ENCODE peak calls at places on chromosome 9, in four cellular contexts. V, Q, W and P are unnamed samples.

GRCh38 chr9:105475302-105475701 is 27.5 kb downstream of the FSD1L start:
- DNase-seq in W (no peak), Q (no peak), V (no peak), P (no peak)

GRCh38 chr9:36835271-36835996 is 198.6 kb downstream of the PAX5 start:
- DNase-seq in W (no peak), Q (no peak), V (no peak), P (no peak)

GRCh38 chr9:126703330-126704156 is 89.8 kb downstream of the LMX1B start:
- DNase-seq in W (no peak), Q (no peak), V (no peak), P (no peak)

GRCh38 chr9:73565026-73565425 is 413.4 kb downstream of the ANXA1 start:
- DNase-seq in Q (no peak), V (no peak), W (no peak), P (no peak)

GRCh38 chr9:95373069-95373681 is 55.7 kb upstream of the FANCC start:
- DNase-seq in V (no peak), Q (no peak), W (no peak), P (no peak)

GRCh38 chr9:92969516-92970466 is 22.5 kb downstream of the FGD3 start:
- DNase-seq in Q (no peak), V (no peak), W (no peak), P (no peak)

GRCh38 chr9:99516657-99517049 is 294.6 kb downstream of the SEC61B start:
- DNase-seq in Q (no peak), V (no peak), W (peak), P (no peak)

GRCh38 chr9:101097210-101097609 is 68.7 kb downstream of the PLPPR1 start:
- DNase-seq in W (no peak), V (no peak), Q (no peak), P (no peak)

GRCh38 chr9:69307446-69308216 is 17.4 kb upstream of the ENTREP1 start:
- DNase-seq in Q (no peak), V (no peak), W (no peak), P (no peak)

GRCh38 chr9:74358944-74359343 is 138.2 kb upstream of the RORB start:
- DNase-seq in Q (no peak), V (no peak), W (no peak), P (no peak)

GRCh38 chr9:130262771-130263170 is 2.8 kb upstream of the HMCN2 start:
- DNase-seq in W (no peak), Q (no peak), V (no peak), P (no peak)

GRCh38 chr9:117825609-117826347 is 121.6 kb downstream of the TLR4 start:
- DNase-seq in Q (no peak), W (peak), V (peak), P (peak)

GRCh38 chr9:121999556-121999955 is 93.6 kb downstream of the TTLL11 start:
- DNase-seq in W (no peak), Q (no peak), V (no peak), P (no peak)

GRCh38 chr9:95096381-95096780 is 221.1 kb downstream of the FANCC start:
- DNase-seq in W (no peak), V (no peak), Q (peak), P (no peak)

GRCh38 chr9:91186311-91187101 is 175.2 kb downstream of the AUH start:
- DNase-seq in V (no peak), Q (peak), W (no peak), P (no peak)

GRCh38 chr9:115689331-115689730 is 464.3 kb upstream of the PAPPA start:
- DNase-seq in V (no peak), W (no peak), Q (no peak), P (no peak)

GRCh38 chr9:38039090-38039906 is 29.7 kb downstream of the SHB start:
- DNase-seq in V (no peak), W (no peak), Q (peak), P (no peak)

GRCh38 chr9:98455957-98456621 is 200.6 kb upstream of the TBC1D2 start:
- DNase-seq in V (no peak), W (no peak), Q (no peak), P (no peak)

GRCh38 chr9:115691686-115692085 is 461.9 kb upstream of the PAPPA start:
- DNase-seq in W (no peak), Q (no peak), V (no peak), P (no peak)

GRCh38 chr9:133492061-133493021 is 13.4 kb upstream of the SLC2A6 start:
- DNase-seq in Q (no peak), V (no peak), W (no peak), P (no peak)

GRCh38 chr9:115849679-115850412 is 303.7 kb upstream of the PAPPA start:
- DNase-seq in W (no peak), Q (no peak), V (no peak), P (no peak)

GRCh38 chr9:129473523-129474244 is 147.2 kb downstream of the C9orf50 start:
- DNase-seq in Q (peak), V (no peak), W (no peak), P (no peak)

GRCh38 chr9:80012557-80013330 is 441.0 kb downstream of the TLE4 start:
- DNase-seq in W (no peak), Q (no peak), V (no peak), P (no peak)

GRCh38 chr9:99011161-99011709 is 67.5 kb downstream of the COL15A1 start:
- DNase-seq in W (no peak), Q (no peak), V (no peak), P (no peak)

GRCh38 chr9:12934515-12935301 is 159.9 kb downstream of the LURAP1L start:
- DNase-seq in W (no peak), Q (no peak), V (no peak), P (no peak)

GRCh38 chr9:95092321-95093072 is 225.0 kb downstream of the FANCC start:
- DNase-seq in Q (no peak), V (peak), W (no peak), P (no peak)

GRCh38 chr9:975740-976257 is 656 bp upstream of the DMRT3 start:
- DNase-seq in Q (no peak), W (no peak), V (no peak), P (no peak)

GRCh38 chr9:135076876-135077430 is 10.5 kb upstream of the OLFM1 start:
- DNase-seq in V (no peak), Q (no peak), W (no peak), P (no peak)

GRCh38 chr9:114081441-114082016 is 3.4 kb upstream of the AMBP start:
- DNase-seq in W (no peak), Q (no peak), V (no peak), P (no peak)

GRCh38 chr9:107732781-107733529 is 243.4 kb upstream of the KLF4 start:
- DNase-seq in Q (no peak), V (no peak), W (no peak), P (no peak)

GRCh38 chr9:21995652-21996275 is 1.2 kb downstream of the CDKN2B-AS1 start:
- DNase-seq in V (no peak), W (no peak), Q (no peak), P (peak)

GRCh38 chr9:125296843-125297372 is 35.3 kb downstream of the GAPVD1 start:
- DNase-seq in Q (no peak), V (no peak), W (no peak), P (no peak)
- TF ChIP-seq SPI1 in Q (no peak), V (no peak), W (no peak), P (no peak)

DNA sequence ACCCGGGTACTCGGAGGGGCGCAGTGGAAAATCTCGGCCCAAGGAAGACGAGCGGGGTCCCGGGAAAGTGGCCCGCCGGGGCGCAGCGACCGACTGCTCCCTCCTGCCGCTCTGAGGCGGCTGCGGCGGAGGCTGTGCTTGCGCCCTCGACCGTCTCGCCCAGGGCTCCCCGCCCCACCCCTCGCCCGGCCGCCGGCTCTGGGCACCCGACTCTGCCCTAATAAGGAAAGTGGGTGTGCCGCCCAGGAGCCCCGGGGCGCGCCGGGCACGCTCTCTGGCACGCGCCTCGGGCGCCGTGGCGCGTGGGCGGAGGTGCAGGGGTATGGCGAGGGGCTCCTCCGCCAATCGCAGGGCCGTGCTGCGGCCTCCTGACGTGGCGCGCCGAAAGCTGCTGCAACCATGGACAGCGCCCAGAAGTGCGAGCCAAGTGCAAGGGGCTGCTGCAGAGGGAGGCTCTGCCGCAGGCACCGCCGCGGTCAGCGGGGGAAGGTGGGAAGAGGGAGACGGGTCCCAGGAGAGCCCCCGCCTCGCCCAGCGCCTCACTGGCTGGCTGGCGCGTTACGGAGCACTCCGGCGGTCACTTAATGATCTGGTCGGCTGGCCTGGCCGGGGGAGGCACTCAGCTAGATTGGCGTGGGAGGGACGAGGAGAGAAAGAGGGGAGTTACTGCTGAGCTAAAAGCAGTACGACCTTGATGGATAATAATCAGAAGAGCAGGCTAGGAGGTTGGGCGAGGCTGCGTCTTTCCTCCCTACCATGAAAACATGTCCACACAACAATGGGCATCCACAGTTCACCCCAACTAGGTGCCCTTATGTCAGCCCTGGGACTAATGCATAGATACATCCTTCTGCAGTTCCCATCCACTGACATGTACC is at the start of gene PRUNE2:
- DNase-seq in W (no peak), Q (no peak), V (peak), P (peak)
- TF ChIP-seq SPI1 in W (no peak), Q (no peak), V (no peak), P (no peak)

GRCh38 chr9:20684865-20685696 is 1.0 kb downstream of the FOCAD start:
- DNase-seq in V (no peak), W (no peak), Q (no peak), P (no peak)
- TF ChIP-seq SPI1 in V (no peak), W (no peak), Q (no peak), P (no peak)

DNA sequence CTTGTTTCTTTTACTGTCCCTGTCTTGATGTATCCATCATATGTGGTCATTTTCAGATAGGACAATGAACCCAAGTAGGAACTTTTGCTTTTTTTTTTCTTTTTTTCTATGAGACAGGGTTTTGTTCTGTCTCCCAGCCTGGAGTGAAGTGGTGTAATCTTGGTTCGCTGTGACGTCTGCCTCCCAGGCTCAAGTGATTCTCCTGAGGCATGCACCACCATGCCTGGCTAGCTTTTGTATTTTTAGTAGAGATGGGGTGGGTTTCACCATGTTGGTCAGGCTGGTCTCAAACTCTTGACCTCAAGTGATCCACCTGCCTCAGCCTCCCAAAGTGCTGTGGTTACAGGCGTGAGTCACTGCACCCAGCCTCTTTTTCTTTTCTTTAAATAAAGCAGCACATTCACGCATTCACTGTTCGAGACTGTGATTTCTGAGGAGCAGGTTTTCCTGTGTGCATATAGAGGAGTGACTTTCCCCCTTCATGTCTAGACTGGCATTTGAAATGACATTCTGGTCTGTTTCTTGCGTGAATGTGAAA is 448.5 kb downstream of the KDM4C start:
- DNase-seq in V (no peak), Q (no peak), W (no peak), P (no peak)
- TF ChIP-seq SPI1 in V (no peak), Q (no peak), W (no peak), P (no peak)

DNA sequence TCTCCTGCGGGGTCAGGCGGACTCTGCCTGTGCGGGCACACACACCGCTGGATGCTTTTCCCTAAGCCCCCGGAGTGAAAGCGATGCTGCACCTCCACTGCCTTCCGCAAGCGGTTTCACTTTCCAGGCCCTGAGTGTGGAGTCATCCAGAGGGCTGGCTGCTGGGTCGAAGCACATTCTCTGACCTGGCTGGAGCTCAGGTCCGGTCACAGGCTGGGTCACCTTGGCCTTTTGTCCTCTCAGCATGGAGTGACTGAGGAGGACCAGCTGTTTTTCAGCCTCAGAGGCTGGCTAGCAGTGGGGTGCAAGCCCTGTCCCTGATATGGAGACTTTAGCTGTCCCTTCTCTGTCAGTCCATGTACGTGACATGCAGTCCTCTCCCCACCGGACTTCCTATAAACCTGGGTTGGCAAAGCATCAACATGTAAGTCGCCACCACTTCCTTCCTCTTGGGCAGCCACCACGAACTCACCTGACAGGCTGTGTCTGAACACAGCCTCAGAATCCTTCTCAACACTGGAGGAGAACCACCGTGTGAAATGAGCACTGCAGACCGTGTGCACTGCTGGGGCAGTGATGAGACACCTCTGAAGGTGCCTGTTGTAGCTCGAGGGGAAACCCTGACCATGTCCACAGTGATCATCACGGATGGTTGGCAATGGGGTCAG is 51.3 kb downstream of the GADD45G start:
- DNase-seq in V (no peak), W (no peak), Q (no peak), P (no peak)
- TF ChIP-seq SPI1 in V (no peak), W (no peak), Q (no peak), P (peak)

GRCh38 chr9:119349548-119349947 is 19.7 kb downstream of the BRINP1 start:
- DNase-seq in Q (no peak), V (no peak), W (no peak), P (no peak)
- TF ChIP-seq SPI1 in Q (no peak), V (no peak), W (peak), P (peak)

DNA sequence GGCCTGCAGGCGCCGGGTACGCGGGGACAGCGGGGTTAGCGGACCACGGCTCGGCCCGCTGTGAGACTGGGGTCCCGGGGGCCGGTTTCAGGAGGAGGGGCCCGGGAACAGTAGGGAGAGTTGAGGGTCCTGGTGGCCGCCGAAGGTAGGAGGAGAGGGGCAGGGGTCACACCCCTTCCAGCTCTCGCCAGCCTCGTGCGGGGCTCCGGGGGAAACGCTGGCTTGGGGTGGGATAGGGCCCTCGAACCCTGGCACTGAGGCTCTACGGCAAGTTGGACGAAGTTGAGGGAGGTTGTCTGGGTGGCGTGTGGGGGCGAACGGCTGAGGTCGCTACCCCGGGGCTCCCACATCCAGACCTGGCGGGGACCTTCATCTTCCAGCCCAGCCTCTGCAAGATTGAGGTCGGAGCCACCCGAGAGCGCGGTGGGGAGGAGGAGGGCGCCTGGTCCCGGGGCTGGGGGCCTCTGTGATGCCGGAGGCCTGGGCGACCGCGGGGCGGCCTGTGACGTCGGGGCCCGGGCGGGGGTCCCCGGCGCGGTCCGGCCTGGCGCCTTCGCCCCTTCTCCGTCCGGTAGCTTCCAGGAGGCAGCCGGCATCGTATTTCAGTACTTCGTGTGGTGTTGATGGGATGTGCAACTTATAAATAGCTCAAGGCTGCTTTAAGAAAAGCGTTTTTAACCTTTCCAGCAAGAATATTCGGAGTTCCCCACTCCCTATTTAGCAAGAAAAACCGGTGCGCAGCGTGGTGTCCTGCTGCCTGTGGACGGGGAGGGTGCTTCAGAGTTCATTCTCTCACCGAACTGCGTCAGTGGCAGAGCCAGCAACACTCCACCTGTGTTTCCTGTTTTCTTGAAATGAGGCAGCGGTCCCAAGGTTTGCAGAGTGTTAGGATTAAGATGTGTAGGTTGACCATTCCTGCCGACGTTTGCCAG is 910 bp downstream of the HABP4 start:
- DNase-seq in V (no peak), Q (no peak), W (no peak), P (peak)
- TF ChIP-seq SPI1 in V (no peak), Q (no peak), W (no peak), P (no peak)

GRCh38 chr9:84304166-84304565 is 36.4 kb downstream of the SLC28A3 start:
- DNase-seq in Q (no peak), V (no peak), W (no peak), P (no peak)
- TF ChIP-seq SPI1 in Q (no peak), V (no peak), W (no peak), P (no peak)

GRCh38 chr9:24545847-24546522 is at the start of gene IZUMO3:
- DNase-seq in W (no peak), V (no peak), Q (no peak), P (no peak)
- TF ChIP-seq SPI1 in W (no peak), V (no peak), Q (no peak), P (no peak)